ENCODE peak calls at places on chromosomes 13 and 19, in eight cellular contexts. One of them, this sample, is unnamed.

GRCh38 chr13:112687836-112688559 is 1.8 kb upstream of the ATP11A start:
- DNase-seq in GM19239: no peak
- DNase-seq in retina: no peak
- DNase-seq in spleen: no peak
- DNase-seq in psoas muscle: no peak
- DNase-seq in colonic mucosa: no peak
- DNase-seq in NCI-H1092: no peak
- DNase-seq in neuronal stem cell: no peak
- DNase-seq in this sample: no peak

GRCh38 chr13:73608731-73609485 is 525.3 kb downstream of the KLF12 start:
- DNase-seq in GM19239: no peak
- DNase-seq in retina: no peak
- DNase-seq in spleen: no peak
- DNase-seq in psoas muscle: no peak
- DNase-seq in colonic mucosa: no peak
- DNase-seq in NCI-H1092: peak; percentile 35
- DNase-seq in neuronal stem cell: no peak
- DNase-seq in this sample: no peak

GRCh38 chr19:18419699-18420460 is 682 bp downstream of the SSBP4 start:
- DNase-seq in GM19239: no peak
- DNase-seq in retina: peak; percentile 72
- DNase-seq in spleen: peak; percentile 88
- DNase-seq in psoas muscle: peak; percentile 66
- DNase-seq in colonic mucosa: peak; percentile 74
- DNase-seq in NCI-H1092: no peak
- DNase-seq in neuronal stem cell: no peak
- DNase-seq in this sample: no peak

GRCh38 chr13:43664700-43665191 is 122.0 kb downstream of the ENOX1 start:
- DNase-seq in GM19239: peak; percentile 2
- DNase-seq in retina: no peak
- DNase-seq in spleen: no peak
- DNase-seq in psoas muscle: no peak
- DNase-seq in colonic mucosa: peak; percentile 60
- DNase-seq in NCI-H1092: no peak
- DNase-seq in neuronal stem cell: no peak
- DNase-seq in this sample: peak; percentile 53

GRCh38 chr13:100131863-100132574 is 43.1 kb downstream of the PCCA start:
- DNase-seq in GM19239: no peak
- DNase-seq in retina: no peak
- DNase-seq in spleen: no peak
- DNase-seq in psoas muscle: no peak
- DNase-seq in colonic mucosa: no peak
- DNase-seq in NCI-H1092: no peak
- DNase-seq in neuronal stem cell: no peak
- DNase-seq in this sample: peak; percentile 95

GRCh38 chr19:11035441-11036377 is 53.6 kb upstream of the LDLR start:
- DNase-seq in GM19239: peak; percentile 99
- DNase-seq in retina: peak; percentile 77
- DNase-seq in spleen: peak; percentile 96
- DNase-seq in psoas muscle: peak; percentile 96
- DNase-seq in colonic mucosa: peak; percentile 97
- DNase-seq in NCI-H1092: peak; percentile 64
- DNase-seq in neuronal stem cell: peak; percentile 75
- DNase-seq in this sample: peak; percentile 96

GRCh38 chr19:45356760-45357444 is 13.5 kb downstream of the ERCC2 start:
- DNase-seq in GM19239: no peak
- DNase-seq in retina: no peak
- DNase-seq in spleen: no peak
- DNase-seq in psoas muscle: no peak
- DNase-seq in colonic mucosa: no peak
- DNase-seq in NCI-H1092: no peak
- DNase-seq in neuronal stem cell: no peak
- DNase-seq in this sample: no peak

GRCh38 chr19:3644351-3645066 is 17.9 kb upstream of the CACTIN start:
- DNase-seq in GM19239: no peak
- DNase-seq in retina: no peak
- DNase-seq in spleen: no peak
- DNase-seq in psoas muscle: no peak
- DNase-seq in colonic mucosa: peak; percentile 43
- DNase-seq in NCI-H1092: no peak
- DNase-seq in neuronal stem cell: no peak
- DNase-seq in this sample: peak; percentile 74

GRCh38 chr19:778910-779653 is 18.2 kb upstream of the PTBP1 start:
- DNase-seq in GM19239: no peak
- DNase-seq in retina: peak; percentile 73
- DNase-seq in spleen: no peak
- DNase-seq in psoas muscle: peak; percentile 78
- DNase-seq in colonic mucosa: no peak
- DNase-seq in NCI-H1092: no peak
- DNase-seq in neuronal stem cell: no peak
- DNase-seq in this sample: peak; percentile 93

GRCh38 chr19:9406798-9407352 is 28.5 kb downstream of the ZNF266 start:
- DNase-seq in GM19239: no peak
- DNase-seq in retina: peak; percentile 89
- DNase-seq in spleen: peak; percentile 83
- DNase-seq in psoas muscle: peak; percentile 88
- DNase-seq in colonic mucosa: peak; percentile 79
- DNase-seq in NCI-H1092: peak; percentile 71
- DNase-seq in neuronal stem cell: no peak
- DNase-seq in this sample: peak; percentile 35

GRCh38 chr13:65959305-65959704 is 1270.8 kb downstream of the PCDH9 start:
- DNase-seq in GM19239: no peak
- DNase-seq in retina: no peak
- DNase-seq in spleen: no peak
- DNase-seq in psoas muscle: no peak
- DNase-seq in colonic mucosa: no peak
- DNase-seq in NCI-H1092: no peak
- DNase-seq in neuronal stem cell: no peak
- DNase-seq in this sample: no peak

GRCh38 chr13:51269039-51269438 is 46.8 kb downstream of the FAM124A start:
- DNase-seq in GM19239: no peak
- DNase-seq in retina: no peak
- DNase-seq in spleen: no peak
- DNase-seq in psoas muscle: no peak
- DNase-seq in colonic mucosa: no peak
- DNase-seq in NCI-H1092: no peak
- DNase-seq in neuronal stem cell: no peak
- DNase-seq in this sample: peak; percentile 22

GRCh38 chr19:31838163-31838798 is 489.0 kb upstream of the TSHZ3 start:
- DNase-seq in GM19239: no peak
- DNase-seq in retina: peak; percentile 48
- DNase-seq in spleen: no peak
- DNase-seq in psoas muscle: no peak
- DNase-seq in colonic mucosa: no peak
- DNase-seq in NCI-H1092: no peak
- DNase-seq in neuronal stem cell: peak; percentile 20
- DNase-seq in this sample: no peak

GRCh38 chr13:39362652-39363390 is 240.2 kb downstream of the LHFPL6 start:
- DNase-seq in GM19239: no peak
- DNase-seq in retina: no peak
- DNase-seq in spleen: no peak
- DNase-seq in psoas muscle: no peak
- DNase-seq in colonic mucosa: no peak
- DNase-seq in NCI-H1092: no peak
- DNase-seq in neuronal stem cell: no peak
- DNase-seq in this sample: peak; percentile 1

GRCh38 chr19:53507523-53508442 is 30.2 kb upstream of the ZNF331 start:
- DNase-seq in GM19239: no peak
- DNase-seq in retina: peak; percentile 21
- DNase-seq in spleen: no peak
- DNase-seq in psoas muscle: no peak
- DNase-seq in colonic mucosa: no peak
- DNase-seq in NCI-H1092: no peak
- DNase-seq in neuronal stem cell: no peak
- DNase-seq in this sample: no peak

GRCh38 chr19:719081-719512 is 10.4 kb downstream of the PALM start:
- DNase-seq in GM19239: no peak
- DNase-seq in retina: peak; percentile 72
- DNase-seq in spleen: no peak
- DNase-seq in psoas muscle: peak; percentile 88
- DNase-seq in colonic mucosa: no peak
- DNase-seq in NCI-H1092: no peak
- DNase-seq in neuronal stem cell: no peak
- DNase-seq in this sample: no peak

GRCh38 chr19:53989600-53990533 is 1.6 kb upstream of the CACNG6 start:
- DNase-seq in GM19239: no peak
- DNase-seq in retina: peak; percentile 32
- DNase-seq in spleen: no peak
- DNase-seq in psoas muscle: peak; percentile 83
- DNase-seq in colonic mucosa: no peak
- DNase-seq in NCI-H1092: no peak
- DNase-seq in neuronal stem cell: no peak
- DNase-seq in this sample: peak; percentile 69

GRCh38 chr13:27450921-27451461 is 627 bp upstream of the MTIF3 start:
- DNase-seq in GM19239: no peak
- DNase-seq in retina: peak; percentile 83
- DNase-seq in spleen: peak; percentile 92
- DNase-seq in psoas muscle: peak; percentile 69
- DNase-seq in colonic mucosa: peak; percentile 57
- DNase-seq in NCI-H1092: no peak
- DNase-seq in neuronal stem cell: peak; percentile 5
- DNase-seq in this sample: peak; percentile 44

GRCh38 chr13:73991884-73992283 is 142.3 kb downstream of the KLF12 start:
- DNase-seq in GM19239: no peak
- DNase-seq in retina: no peak
- DNase-seq in spleen: no peak
- DNase-seq in psoas muscle: no peak
- DNase-seq in colonic mucosa: no peak
- DNase-seq in NCI-H1092: peak; percentile 68
- DNase-seq in neuronal stem cell: no peak
- DNase-seq in this sample: no peak

GRCh38 chr19:11418518-11419506 is at the start of gene RGL3:
- DNase-seq in GM19239: no peak
- DNase-seq in retina: peak; percentile 61
- DNase-seq in spleen: peak; percentile 82
- DNase-seq in psoas muscle: peak; percentile 69
- DNase-seq in colonic mucosa: peak; percentile 50
- DNase-seq in NCI-H1092: no peak
- DNase-seq in neuronal stem cell: no peak
- DNase-seq in this sample: no peak

GRCh38 chr13:39119422-39119821 is 81.2 kb downstream of the NHLRC3 start:
- DNase-seq in GM19239: no peak
- DNase-seq in retina: no peak
- DNase-seq in spleen: no peak
- DNase-seq in psoas muscle: no peak
- DNase-seq in colonic mucosa: no peak
- DNase-seq in NCI-H1092: no peak
- DNase-seq in neuronal stem cell: no peak
- DNase-seq in this sample: no peak

GRCh38 chr19:8109890-8110662 is 39.3 kb downstream of the FBN3 start:
- DNase-seq in GM19239: no peak
- DNase-seq in retina: no peak
- DNase-seq in spleen: no peak
- DNase-seq in psoas muscle: no peak
- DNase-seq in colonic mucosa: no peak
- DNase-seq in NCI-H1092: no peak
- DNase-seq in neuronal stem cell: no peak
- DNase-seq in this sample: no peak

GRCh38 chr19:10975374-10976036 is 14.7 kb downstream of the SMARCA4 start:
- DNase-seq in GM19239: no peak
- DNase-seq in retina: no peak
- DNase-seq in spleen: no peak
- DNase-seq in psoas muscle: peak; percentile 82
- DNase-seq in colonic mucosa: peak; percentile 36
- DNase-seq in NCI-H1092: no peak
- DNase-seq in neuronal stem cell: no peak
- DNase-seq in this sample: peak; percentile 64

GRCh38 chr13:44335463-44335862 is 38.2 kb upstream of the SERP2 start:
- DNase-seq in GM19239: no peak
- DNase-seq in retina: no peak
- DNase-seq in spleen: no peak
- DNase-seq in psoas muscle: no peak
- DNase-seq in colonic mucosa: no peak
- DNase-seq in NCI-H1092: no peak
- DNase-seq in neuronal stem cell: no peak
- DNase-seq in this sample: no peak